ENCODE peak calls at places on chromosomes 5 and 9, in six cellular contexts. C is upper lobe of right lung; E is GM06990; I is neural progenitor cell; Q is activated CD8-positive, alpha-beta T cell treated with anti-CD3 and anti-CD28 coated beads for 36 hours; M is GM20000. J is an unnamed sample.

GRCh38 chr5:43432486-43433365 is 20.5 kb upstream of the CCL28 start:
- DNase-seq in C (peak), E (no peak), I (no peak), Q (no peak), M (no peak), J (peak)

GRCh38 chr5:132263548-132264261 is 6.2 kb downstream of the PDLIM4 start:
- DNase-seq in C (no peak), E (no peak), I (no peak), Q (peak), M (peak), J (no peak)

GRCh38 chr5:181167814-181168488 is 20.6 kb downstream of the OR2V2 start:
- DNase-seq in C (no peak), E (peak), I (peak), Q (peak), M (no peak), J (peak)

GRCh38 chr9:109705515-109705914 is 74.5 kb upstream of the PALM2AKAP2 start:
- DNase-seq in C (no peak), E (no peak), I (peak), Q (no peak), M (no peak), J (no peak)

GRCh38 chr5:125331987-125332628 is 585.7 kb upstream of the ZNF608 start:
- DNase-seq in C (no peak), E (no peak), I (no peak), Q (no peak), M (no peak), J (no peak)

GRCh38 chr5:111159845-111160244 is 64.3 kb upstream of the CAMK4 start:
- DNase-seq in C (no peak), E (no peak), I (no peak), Q (peak), M (no peak), J (no peak)

GRCh38 chr5:45454114-45454513 is 242.1 kb downstream of the HCN1 start:
- DNase-seq in C (no peak), E (no peak), I (peak), Q (no peak), M (peak), J (peak)

GRCh38 chr5:38532165-38532669 is 24.2 kb downstream of the LIFR start:
- DNase-seq in C (no peak), E (no peak), I (peak), Q (no peak), M (no peak), J (no peak)

GRCh38 chr5:66209350-66209749 is 65.2 kb downstream of the SREK1 start:
- DNase-seq in C (no peak), E (no peak), I (no peak), Q (no peak), M (no peak), J (peak)

GRCh38 chr9:133927041-133927440 is 65.1 kb downstream of the VAV2 start:
- DNase-seq in C (no peak), E (peak), I (no peak), Q (no peak), M (peak), J (no peak)

GRCh38 chr9:117644607-117645244 is 59.5 kb upstream of the TLR4 start:
- DNase-seq in C (peak), E (peak), I (peak), Q (peak), M (peak), J (peak)

GRCh38 chr5:104635216-104635615 is 1072.6 kb upstream of the NUDT12 start:
- DNase-seq in C (no peak), E (no peak), I (no peak), Q (no peak), M (no peak), J (no peak)

DNA sequence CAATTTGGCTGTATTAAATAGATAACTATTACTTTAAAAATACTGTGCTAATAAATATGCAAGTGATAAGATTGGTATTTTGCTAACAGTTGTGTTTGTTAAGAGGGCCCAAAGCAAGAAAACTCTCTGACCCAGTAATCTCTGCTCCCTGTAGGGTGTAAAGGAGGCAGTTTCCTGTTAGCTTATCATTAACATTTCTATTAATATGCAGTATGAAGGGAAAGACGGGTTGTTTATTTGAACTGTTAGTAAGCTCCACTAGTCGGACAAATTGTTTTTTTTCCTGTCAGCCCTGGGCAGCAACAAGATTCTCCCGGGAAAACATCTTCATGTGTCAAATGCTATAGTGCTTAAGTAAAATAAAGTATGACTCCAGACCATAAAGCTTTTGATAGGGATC is 35.6 kb downstream of the ERP44 start:
- DNase-seq in C (no peak), E (no peak), I (no peak), Q (no peak), M (peak), J (no peak)
- TF ChIP-seq CTCF in C (no peak), E (no peak), I (no peak), Q (no peak), M (no peak), J (no peak)

GRCh38 chr5:174752121-174752520 is 27.7 kb downstream of the MSX2 start:
- DNase-seq in C (no peak), E (no peak), I (no peak), Q (no peak), M (no peak), J (no peak)

GRCh38 chr5:174751154-174751990 is 27.0 kb downstream of the MSX2 start:
- DNase-seq in C (no peak), E (no peak), I (peak), Q (peak), M (no peak), J (peak)

GRCh38 chr5:174759091-174759490 is 34.7 kb downstream of the MSX2 start:
- DNase-seq in C (no peak), E (no peak), I (no peak), Q (no peak), M (no peak), J (no peak)

GRCh38 chr5:174750720-174751119 is 26.3 kb downstream of the MSX2 start:
- DNase-seq in C (no peak), E (no peak), I (no peak), Q (no peak), M (no peak), J (no peak)

DNA sequence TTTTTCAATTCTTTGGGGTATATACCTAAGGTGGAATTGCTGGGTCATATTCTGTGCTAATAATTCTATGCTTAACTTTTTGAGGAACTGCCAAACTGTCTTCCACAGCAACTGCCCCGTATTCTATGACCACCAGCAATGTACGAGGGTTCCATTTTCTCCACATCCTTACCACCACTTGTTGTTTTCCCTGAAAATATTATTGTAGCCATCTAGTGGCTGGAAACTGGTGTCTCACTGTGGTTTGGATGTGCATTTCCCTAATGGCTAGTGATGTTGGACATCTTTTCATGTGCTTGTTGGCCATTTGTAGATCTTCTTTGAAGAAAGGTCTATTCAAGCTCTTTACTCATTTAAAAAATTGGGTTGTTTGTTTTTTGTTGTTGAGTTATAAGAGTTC is 30.7 kb downstream of the MSX2 start:
- DNase-seq in C (no peak), E (no peak), I (peak), Q (no peak), M (no peak), J (no peak)
- TF ChIP-seq CTCF in C (peak), E (no peak), I (peak), Q (no peak), M (no peak), J (no peak)

GRCh38 chr5:41312478-41313060 is 99.2 kb upstream of the C6 start:
- DNase-seq in C (no peak), E (no peak), I (no peak), Q (no peak), M (no peak), J (no peak)
- TF ChIP-seq CTCF in C (no peak), E (no peak), I (no peak), Q (no peak), M (no peak), J (no peak)

DNA sequence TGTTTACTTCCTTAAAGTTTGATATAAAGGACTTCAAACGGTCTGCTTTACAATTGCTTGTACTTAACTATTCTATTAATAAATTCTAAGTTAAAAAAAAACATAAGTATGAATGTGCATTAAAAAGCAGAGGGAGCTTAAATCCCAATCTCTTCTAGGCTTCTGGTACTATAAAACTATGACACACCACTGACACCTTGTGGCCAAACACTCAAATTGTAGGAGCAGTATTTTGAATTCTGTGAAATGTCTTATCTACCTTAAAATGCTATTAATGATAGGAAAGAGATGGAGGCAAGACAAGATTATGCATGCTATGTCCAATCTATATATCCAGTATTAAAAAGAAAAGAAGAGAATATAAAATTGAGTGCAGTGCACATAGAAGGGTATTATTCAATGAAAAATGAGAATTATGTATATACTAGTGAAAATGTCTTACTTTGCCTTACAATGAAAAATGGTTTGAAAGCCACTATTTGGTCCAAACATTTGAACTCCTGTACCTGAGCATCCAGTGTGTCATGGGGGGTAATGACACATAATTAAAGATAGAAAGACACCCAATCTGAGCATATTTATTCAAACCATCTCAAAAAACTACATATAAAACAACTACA is 87.6 kb downstream of the ERP44 start:
- DNase-seq in C (no peak), E (peak), I (peak), Q (peak), M (peak), J (peak)
- TF ChIP-seq CTCF in C (peak), E (peak), I (peak), Q (peak), M (no peak), J (peak)

J was measured in Calu3.